ENCODE peak calls at places on chromosomes 2 and 18, in five cellular contexts. C is IMR-90, T is A549, V is SK-N-SH, K is K562. P is an unnamed sample.

GRCh38 chr2:64338910-64339500 is 115.0 kb upstream of the LGALSL start:
- DNase-seq in T (no peak), C (no peak), K (no peak), V (no peak), P (no peak)

GRCh38 chr2:233113114-233113452 is 52.9 kb downstream of the INPP5D start:
- DNase-seq in K (no peak), T (no peak), C (no peak), V (no peak), P (no peak)

GRCh38 chr2:43114210-43114609 is 112.2 kb downstream of the ZFP36L2 start:
- DNase-seq in T (no peak), C (peak), V (no peak), K (no peak), P (no peak)

GRCh38 chr2:154740360-154740759 is 41.9 kb downstream of the KCNJ3 start:
- DNase-seq in K (no peak), V (no peak), T (no peak), C (no peak), P (no peak)

GRCh38 chr18:35680139-35680551 is 98.6 kb downstream of the GALNT1 start:
- DNase-seq in T (no peak), C (no peak), V (no peak), K (no peak), P (no peak)

GRCh38 chr18:48300463-48300961 is 108.7 kb downstream of the ZBTB7C start:
- DNase-seq in C (no peak), V (no peak), T (no peak), K (peak), P (no peak)

GRCh38 chr2:147026664-147027278 is 818.1 kb upstream of the ACVR2A start:
- DNase-seq in T (no peak), C (peak), V (no peak), K (no peak), P (no peak)

GRCh38 chr2:83217862-83218261 is 1241.2 kb downstream of the SUCLG1 start:
- DNase-seq in C (no peak), T (no peak), V (no peak), K (no peak), P (no peak)

GRCh38 chr18:76530846-76531245 is 35.8 kb upstream of the ZNF516 start:
- DNase-seq in T (no peak), V (no peak), K (no peak), C (no peak), P (no peak)

GRCh38 chr2:74149570-74150319 is 2.0 kb upstream of the BOLA3 start:
- DNase-seq in V (no peak), C (no peak), K (peak), T (no peak), P (no peak)

GRCh38 chr2:197306691-197307030 is 3.9 kb downstream of the ANKRD44 start:
- DNase-seq in C (no peak), T (no peak), K (no peak), V (no peak), P (no peak)

GRCh38 chr2:12797815-12798214 is 81.1 kb downstream of the TRIB2 start:
- DNase-seq in T (no peak), C (peak), K (no peak), V (no peak), P (no peak)

GRCh38 chr2:62188416-62188815 is 7.5 kb upstream of the B3GNT2 start:
- DNase-seq in V (no peak), K (no peak), T (no peak), C (no peak), P (no peak)

GRCh38 chr18:25099838-25100393 is 252.1 kb downstream of the ZNF521 start:
- DNase-seq in T (no peak), V (no peak), C (peak), K (no peak), P (no peak)

GRCh38 chr2:241877197-241877685 is 7.7 kb downstream of the RTP5 start:
- DNase-seq in T (no peak), K (no peak), V (peak), C (no peak), P (no peak)

GRCh38 chr2:147345246-147345645 is 499.6 kb upstream of the ACVR2A start:
- DNase-seq in K (no peak), C (no peak), T (no peak), V (no peak), P (no peak)

GRCh38 chr2:74043345-74044329 is 58.9 kb downstream of the TET3 start:
- DNase-seq in T (no peak), C (no peak), K (peak), V (no peak), P (no peak)

GRCh38 chr2:231308219-231308618 is 87.3 kb upstream of the B3GNT7 start:
- DNase-seq in T (no peak), K (no peak), V (no peak), C (no peak), P (no peak)

GRCh38 chr2:140205093-140205492 is 1424.9 kb upstream of the NXPH2 start:
- DNase-seq in C (no peak), V (no peak), T (no peak), K (no peak), P (no peak)

GRCh38 chr2:234714711-234715110 is 217.8 kb upstream of the ARL4C start:
- DNase-seq in K (no peak), T (no peak), V (no peak), C (no peak), P (no peak)

GRCh38 chr2:105573490-105573889 is 171.2 kb upstream of the NCK2 start:
- DNase-seq in C (no peak), K (no peak), V (no peak), T (no peak), P (no peak)

GRCh38 chr2:191245869-191246531 is 796 bp downstream of the MYO1B start:
- DNase-seq in V (peak), K (no peak), C (peak), T (peak), P (no peak)

GRCh38 chr18:77167276-77167675 is 34.7 kb upstream of the MBP start:
- DNase-seq in C (no peak), V (no peak), T (no peak), K (no peak), P (no peak)

GRCh38 chr2:38056216-38056615 is 19.7 kb downstream of the CYP1B1 start:
- DNase-seq in V (no peak), T (no peak), K (no peak), C (no peak), P (no peak)
- TF ChIP-seq RCOR1 in V (no peak), T (no peak), K (no peak), C (no peak), P (no peak)

DNA sequence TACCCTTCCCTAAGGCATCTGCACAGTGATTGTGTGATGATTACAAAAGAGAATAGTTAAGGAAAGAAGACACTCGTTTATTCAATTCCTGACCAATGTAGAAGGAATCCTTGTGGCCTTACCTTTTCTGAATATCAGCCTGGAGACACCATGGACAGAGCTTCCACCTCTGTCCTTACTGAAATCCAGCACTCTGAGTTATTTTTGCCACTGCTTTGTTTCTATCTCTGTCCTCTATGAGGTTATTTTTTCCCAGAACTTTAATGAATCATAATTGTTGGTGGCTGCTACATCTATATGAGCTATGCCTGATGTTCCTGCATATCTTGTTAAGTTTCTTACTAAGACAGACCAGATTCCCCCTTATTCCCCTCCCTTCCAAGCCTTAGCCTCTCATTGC is 275.1 kb downstream of the SETBP1 start:
- DNase-seq in T (no peak), K (no peak), V (no peak), C (no peak), P (no peak)
- TF ChIP-seq RCOR1 in T (no peak), K (no peak), V (no peak), C (no peak), P (no peak)

GRCh38 chr18:11274144-11274762 is 124.9 kb upstream of the PIEZO2 start:
- DNase-seq in C (no peak), T (no peak), K (no peak), V (no peak), P (no peak)
- TF ChIP-seq RCOR1 in C (no peak), T (no peak), K (no peak), V (no peak), P (no peak)

GRCh38 chr18:11728247-11728646 is 39.2 kb downstream of the GNAL start:
- DNase-seq in T (no peak), V (no peak), C (no peak), K (no peak), P (no peak)
- TF ChIP-seq RCOR1 in T (no peak), V (no peak), C (no peak), K (no peak), P (no peak)

DNA sequence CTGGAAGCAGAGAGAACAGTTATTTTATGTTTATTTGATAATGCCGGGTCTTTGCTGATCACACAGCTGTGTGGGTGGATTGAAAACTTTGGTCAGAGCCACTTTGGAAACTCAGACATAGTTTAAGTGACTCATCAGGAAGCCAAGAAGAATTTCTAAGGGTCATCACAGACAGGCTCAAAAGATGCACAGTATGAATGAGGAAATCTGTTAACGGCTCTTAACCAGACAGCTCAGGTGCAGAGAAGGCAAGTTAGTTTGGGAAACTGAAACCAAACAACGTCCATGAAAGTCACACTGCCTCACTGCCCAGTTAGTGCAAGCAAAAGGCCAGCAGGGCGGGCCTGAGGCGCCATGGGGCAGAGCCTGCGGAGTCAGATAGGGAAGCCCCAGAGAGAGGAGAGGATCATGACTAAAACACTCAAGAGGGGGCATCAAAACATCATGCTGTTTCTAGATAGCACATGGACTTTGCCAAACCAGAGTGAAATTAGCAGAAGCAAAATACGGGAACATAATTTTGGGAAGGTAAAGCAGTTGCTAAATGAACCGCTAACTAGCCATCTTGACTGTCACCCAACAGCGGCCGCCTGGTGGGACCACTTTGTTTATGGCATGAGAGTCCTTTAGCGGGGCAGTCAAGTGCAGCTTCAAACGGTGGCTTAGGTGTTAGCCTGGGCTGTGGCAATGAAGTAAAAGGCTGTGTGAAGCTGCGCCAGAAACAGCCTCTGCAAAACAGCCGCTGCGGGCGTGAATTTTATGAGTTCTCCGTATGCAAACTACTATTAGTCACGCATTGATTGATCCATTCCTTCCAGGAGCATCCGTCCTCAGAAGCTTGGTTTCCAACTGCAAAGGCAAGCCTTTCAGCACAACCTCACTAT is 101.2 kb downstream of the KCTD18 start:
- DNase-seq in T (peak), K (peak), V (no peak), C (peak), P (no peak)
- TF ChIP-seq RCOR1 in T (no peak), K (no peak), V (no peak), C (peak), P (no peak)

GRCh38 chr18:59040770-59041148 is 98.9 kb upstream of the SEC11C start:
- DNase-seq in K (no peak), V (no peak), T (no peak), C (no peak), P (no peak)

GRCh38 chr18:59035591-59035990 is 104.1 kb upstream of the SEC11C start:
- DNase-seq in V (no peak), C (no peak), T (no peak), K (no peak), P (no peak)

GRCh38 chr18:59041296-59041695 is 98.4 kb upstream of the SEC11C start:
- DNase-seq in K (no peak), T (no peak), V (no peak), C (no peak), P (no peak)

GRCh38 chr18:59039449-59039848 is 100.2 kb upstream of the SEC11C start:
- DNase-seq in K (no peak), C (no peak), V (no peak), T (no peak), P (no peak)

GRCh38 chr18:59038295-59039039 is 101.2 kb upstream of the SEC11C start:
- DNase-seq in K (no peak), C (no peak), T (no peak), V (no peak), P (no peak)
- TF ChIP-seq RCOR1 in K (no peak), C (no peak), T (no peak), V (no peak), P (no peak)

GRCh38 chr2:236761358-236761757 is 191.7 kb downstream of the ACKR3 start:
- DNase-seq in T (no peak), V (no peak), C (no peak), K (no peak), P (no peak)

GRCh38 chr2:236763821-236764220 is 194.2 kb downstream of the ACKR3 start:
- DNase-seq in V (no peak), K (no peak), T (no peak), C (no peak), P (no peak)

GRCh38 chr2:236758406-236758805 is 188.8 kb downstream of the ACKR3 start:
- DNase-seq in K (no peak), T (no peak), V (no peak), C (no peak), P (no peak)

GRCh38 chr2:236762628-236763027 is 193.0 kb downstream of the ACKR3 start:
- DNase-seq in C (no peak), V (no peak), T (no peak), K (peak), P (no peak)

DNA sequence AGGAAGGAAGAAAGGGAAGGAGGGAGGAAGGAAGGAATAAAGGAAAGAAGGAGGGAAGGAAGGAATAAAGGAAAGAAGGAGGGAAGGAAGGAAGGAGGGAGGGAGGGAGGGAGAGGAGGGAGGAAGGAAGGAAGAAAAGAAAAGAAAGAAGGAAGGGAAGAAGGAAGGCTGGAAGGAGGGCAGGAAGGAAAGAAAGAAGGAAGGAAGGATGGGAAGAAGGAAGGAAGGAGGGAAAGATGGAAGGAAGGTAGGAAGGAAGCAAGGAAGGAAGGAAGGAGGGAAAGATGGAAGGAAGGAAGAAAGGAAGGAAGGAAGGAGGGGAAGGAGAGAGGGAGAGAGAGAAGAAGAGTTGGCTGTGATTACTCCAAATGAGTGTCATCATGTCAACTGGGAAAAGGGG is 190.6 kb downstream of the ACKR3 start:
- DNase-seq in C (no peak), V (no peak), K (no peak), T (no peak), P (no peak)
- TF ChIP-seq RCOR1 in C (no peak), V (no peak), K (no peak), T (no peak), P (no peak)

DNA sequence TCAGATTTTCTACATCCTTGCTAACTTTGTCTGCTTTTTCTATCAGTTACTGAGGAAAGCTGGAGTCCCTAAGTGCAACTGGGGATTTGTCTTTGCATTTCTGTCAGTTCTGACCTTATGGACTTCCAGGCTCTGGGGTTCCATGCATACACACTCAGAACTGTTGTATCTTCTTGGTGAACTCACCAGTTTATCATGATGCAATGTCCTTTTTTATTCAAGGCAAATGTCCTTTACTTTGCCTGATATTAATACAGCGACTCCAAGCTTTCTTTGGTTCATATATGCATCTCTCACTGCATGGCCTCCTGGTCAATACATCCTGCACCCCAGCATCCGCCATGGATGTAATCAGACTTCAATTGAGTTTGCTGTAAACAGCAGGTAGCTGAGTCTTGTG is 44.7 kb downstream of the SLC66A2 start:
- DNase-seq in T (no peak), C (no peak), K (no peak), V (no peak), P (no peak)
- TF ChIP-seq RCOR1 in T (no peak), C (no peak), K (no peak), V (no peak), P (no peak)

GRCh38 chr2:118535171-118535817 is 312.2 kb downstream of the EN1 start:
- DNase-seq in T (no peak), V (no peak), K (no peak), C (no peak), P (no peak)

GRCh38 chr2:118530976-118531375 is 316.5 kb downstream of the EN1 start:
- DNase-seq in V (no peak), T (no peak), K (no peak), C (no peak), P (no peak)

GRCh38 chr2:118524911-118525310 is 322.5 kb downstream of the EN1 start:
- DNase-seq in T (no peak), V (no peak), C (no peak), K (no peak), P (no peak)

GRCh38 chr2:118527571-118527970 is 319.9 kb downstream of the EN1 start:
- DNase-seq in K (no peak), V (no peak), C (no peak), T (no peak), P (no peak)

DNA sequence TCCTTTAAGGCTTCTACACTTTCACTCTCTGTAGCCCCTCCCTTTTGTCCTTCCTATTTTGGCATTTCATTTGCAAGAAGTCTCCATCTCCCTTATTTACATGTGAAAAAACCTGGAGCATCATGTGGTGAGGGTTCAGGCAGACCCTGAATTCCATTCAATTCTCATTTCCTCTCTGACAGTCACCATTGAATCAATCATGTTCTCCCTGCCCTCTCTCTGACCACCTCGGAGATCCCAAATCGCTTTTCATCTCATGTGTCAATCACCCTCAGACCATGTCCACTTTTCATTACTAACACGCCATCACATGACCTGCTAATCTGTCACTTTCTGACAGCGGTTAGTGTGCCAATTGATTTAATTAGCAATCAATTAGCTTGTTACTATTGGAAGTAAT is 317.5 kb downstream of the EN1 start:
- DNase-seq in K (no peak), V (no peak), C (no peak), T (no peak), P (no peak)
- TF ChIP-seq RCOR1 in K (no peak), V (no peak), C (no peak), T (no peak), P (no peak)

P was measured in GM12878.